ENCODE peak calls at places on chromosomes 4 and X, in five cellular contexts. F, W, B, M and D are unnamed samples.

GRCh38 chr4:110610620-110610939 is 12.3 kb downstream of the PITX2 start:
- DNase-seq in W (no peak), M (no peak), F (no peak), B (no peak), D (no peak)

GRCh38 chr4:145176641-145177432 is 3.6 kb downstream of the OTUD4 start:
- DNase-seq in W (no peak), B (no peak), M (no peak), F (no peak), D (no peak)

GRCh38 chr4:6804082-6804752 is 21.7 kb downstream of the KIAA0232 start:
- DNase-seq in B (no peak), F (no peak), W (no peak), M (no peak), D (no peak)

GRCh38 chr4:128512767-128513322 is 225.2 kb upstream of the PGRMC2 start:
- DNase-seq in W (no peak), F (no peak), B (no peak), M (no peak), D (no peak)

GRCh38 chrX:12309040-12309732 is 170.9 kb downstream of the FRMPD4 start:
- DNase-seq in B (no peak), M (no peak), F (no peak), W (no peak), D (no peak)

GRCh38 chr4:165517216-165517615 is 138.4 kb downstream of the CPE start:
- DNase-seq in B (no peak), W (no peak), F (no peak), M (no peak), D (no peak)

GRCh38 chr4:970854-971520 is 2.4 kb downstream of the DGKQ start:
- DNase-seq in W (no peak), M (no peak), F (no peak), B (no peak), D (no peak)

GRCh38 chr4:33184684-33185083 is 2464.5 kb downstream of the PCDH7 start:
- DNase-seq in F (no peak), M (no peak), W (no peak), B (no peak), D (no peak)

GRCh38 chr4:64417974-64418373 is 8.7 kb upstream of the TECRL start:
- DNase-seq in M (no peak), B (no peak), F (no peak), W (no peak), D (no peak)

GRCh38 chr4:132605551-132605950 is 543.5 kb upstream of the PCDH10 start:
- DNase-seq in B (no peak), W (no peak), M (no peak), F (no peak), D (no peak)

GRCh38 chr4:186889876-186890643 is 166.4 kb upstream of the FAT1 start:
- DNase-seq in M (no peak), F (no peak), B (no peak), W (no peak), D (no peak)

GRCh38 chrX:34805951-34806350 is 136.6 kb upstream of the FAM47B start:
- DNase-seq in F (no peak), M (no peak), B (no peak), W (no peak), D (no peak)

GRCh38 chr4:15868065-15868464 is 70.5 kb downstream of the FGFBP1 start:
- DNase-seq in B (no peak), W (no peak), F (no peak), M (no peak), D (no peak)

GRCh38 chrX:40684092-40684491 is 36.7 kb upstream of the CXorf38 start:
- DNase-seq in W (no peak), B (no peak), F (no peak), M (no peak), D (no peak)

GRCh38 chrX:14080031-14080430 is 50.3 kb upstream of the GEMIN8 start:
- DNase-seq in F (no peak), B (no peak), W (no peak), M (no peak), D (no peak)

GRCh38 chrX:154484255-154485149 is 1.9 kb downstream of the UBL4A start:
- DNase-seq in F (no peak), W (peak; percentile 45), B (no peak), M (peak; percentile 62), D (peak; percentile 23)

GRCh38 chrX:123084797-123085196 is 99.3 kb upstream of the GRIA3 start:
- DNase-seq in M (no peak), F (no peak), W (no peak), B (no peak), D (no peak)

GRCh38 chr4:88765729-88766128 is 68.1 kb upstream of the NAP1L5 start:
- DNase-seq in W (no peak), F (peak; percentile 67), M (no peak), B (peak; percentile 15), D (no peak)

GRCh38 chr4:139814285-139815015 is 148.8 kb downstream of the MGST2 start:
- DNase-seq in W (peak; percentile 70), M (no peak), F (no peak), B (no peak), D (no peak)

GRCh38 chrX:118038614-118039365 is 77.8 kb downstream of the KLHL13 start:
- DNase-seq in F (no peak), M (no peak), W (no peak), B (no peak), D (no peak)

GRCh38 chr4:45692131-45692530 is 431.7 kb downstream of the GABRG1 start:
- DNase-seq in W (no peak), F (no peak), B (no peak), M (no peak), D (no peak)

GRCh38 chrX:151929131-151929530 is 16.4 kb downstream of the MAGEA4 start:
- DNase-seq in M (no peak), B (no peak), W (no peak), F (no peak), D (no peak)

GRCh38 chr4:147355849-147356248 is 125.0 kb upstream of the EDNRA start:
- DNase-seq in M (no peak), W (no peak), B (no peak), F (no peak), D (no peak)

GRCh38 chrX:150544222-150544787 is 24.1 kb upstream of the MTM1 start:
- DNase-seq in F (no peak), B (peak; percentile 10), M (no peak), W (no peak), D (no peak)

GRCh38 chrX:55754861-55755294 is 37.3 kb downstream of the RRAGB start:
- DNase-seq in W (no peak), M (no peak), B (no peak), F (no peak), D (no peak)

DNA sequence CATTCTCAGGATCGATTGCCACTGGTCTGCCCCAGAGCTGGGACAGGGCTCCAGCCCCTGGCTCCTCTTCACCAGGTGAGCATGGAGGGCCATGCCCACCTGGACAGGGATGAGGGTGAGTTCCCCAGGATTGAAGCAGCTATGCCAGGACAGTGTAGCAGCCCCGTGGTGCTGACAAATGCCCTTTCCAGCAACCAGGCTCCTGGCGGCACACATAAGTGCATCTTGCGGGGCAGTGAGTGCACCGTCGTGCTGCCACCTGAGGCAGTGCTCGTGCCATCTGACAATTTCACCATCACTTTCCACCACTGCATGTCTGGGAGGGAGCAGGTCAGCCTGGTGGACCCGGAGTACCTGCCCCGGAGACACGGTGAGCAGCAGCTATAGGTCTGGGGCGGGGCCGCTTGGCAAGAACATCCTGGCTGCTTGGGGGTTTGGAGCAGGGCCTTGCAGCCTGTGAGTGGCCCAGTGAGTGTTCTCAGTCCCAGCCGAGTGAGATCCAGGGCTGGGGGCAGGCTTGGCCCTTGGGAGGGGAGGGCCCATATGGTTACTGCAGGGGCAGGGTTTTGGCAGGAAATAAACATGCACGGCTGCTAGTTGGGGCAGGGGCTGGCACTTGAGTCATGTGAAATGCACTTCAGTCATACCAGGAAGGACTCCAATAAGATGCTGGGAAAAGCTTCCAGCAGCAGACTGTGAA is 6.1 kb downstream of the IL9R start:
- DNase-seq in F (no peak), M (no peak), W (no peak), B (no peak), D (no peak)
- TF ChIP-seq CTCF in F (no peak), M (no peak), W (no peak), B (no peak), D (no peak)

GRCh38 chr4:113145147-113145518 is 95.7 kb downstream of the ANK2 start:
- DNase-seq in M (no peak), B (no peak), F (no peak), W (no peak), D (no peak)

GRCh38 chr4:113141901-113142346 is 92.5 kb downstream of the ANK2 start:
- DNase-seq in F (no peak), M (no peak), B (no peak), W (no peak), D (no peak)

GRCh38 chr4:113145519-113146291 is 96.3 kb downstream of the ANK2 start:
- DNase-seq in W (no peak), F (no peak), M (no peak), B (no peak), D (no peak)

GRCh38 chr4:113146876-113147358 is 97.5 kb downstream of the ANK2 start:
- DNase-seq in W (no peak), B (no peak), M (no peak), F (no peak), D (no peak)

DNA sequence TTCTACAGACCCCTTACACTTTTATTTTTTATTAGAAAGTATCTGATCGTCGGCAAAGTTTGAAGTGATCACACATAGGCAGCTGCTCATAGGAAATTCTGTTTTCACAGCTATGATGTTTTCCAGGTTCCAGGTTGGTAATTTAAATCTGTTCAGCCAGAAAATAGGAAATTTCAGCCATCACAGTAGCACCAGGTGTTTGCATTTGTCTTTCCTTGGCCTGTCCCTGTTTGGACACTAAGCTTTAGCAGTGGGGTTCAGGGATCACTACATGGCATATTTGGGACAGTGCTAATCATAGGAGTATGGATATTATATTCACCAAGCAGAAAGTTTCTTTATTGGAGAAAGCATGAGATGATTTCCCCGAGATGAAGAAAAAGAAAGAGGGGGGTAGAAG is 92.9 kb downstream of the ANK2 start:
- DNase-seq in F (no peak), B (no peak), M (no peak), W (no peak), D (no peak)
- H3K27ac ChIP-seq in F (no peak overlapping the region), B (no peak overlapping the region), M (no peak overlapping the region), W (peak overlapping the region; percentile 16), D (no peak overlapping the region)

DNA sequence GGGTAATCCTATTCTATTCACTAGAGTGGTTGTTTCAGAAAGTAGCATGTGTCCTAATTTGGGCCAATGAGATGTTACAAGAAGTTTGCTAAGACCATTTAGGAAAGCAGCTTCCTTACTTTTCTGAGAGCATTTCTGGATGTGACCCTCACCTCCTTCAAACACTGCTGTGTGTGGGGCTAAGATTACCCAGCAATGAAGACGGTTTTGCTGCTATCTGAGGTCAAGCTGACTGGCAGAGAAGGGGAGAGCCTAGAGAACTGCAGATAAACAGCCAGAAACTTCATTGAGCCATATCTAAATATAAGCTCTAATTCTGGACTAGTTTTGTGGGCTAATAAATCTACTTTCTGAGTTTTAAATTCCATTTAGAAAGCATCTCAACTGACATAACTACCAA is 36.4 kb downstream of the ZAR1 start:
- DNase-seq in W (no peak), B (no peak), F (no peak), M (no peak), D (no peak)
- TF ChIP-seq CTCF in W (no peak), B (no peak), F (no peak), M (no peak), D (no peak)

GRCh38 chr4:184818216-184818564 is 7.6 kb downstream of the ACSL1 start:
- DNase-seq in B (no peak), F (no peak), W (no peak), M (no peak), D (no peak)

GRCh38 chr4:184816962-184817361 is 8.8 kb downstream of the ACSL1 start:
- DNase-seq in M (no peak), F (no peak), B (no peak), W (no peak), D (no peak)

GRCh38 chr4:184819786-184820185 is 6.0 kb downstream of the ACSL1 start:
- DNase-seq in M (no peak), W (peak; percentile 90), F (no peak), B (no peak), D (no peak)

GRCh38 chr4:184815046-184815877 is 10.5 kb downstream of the ACSL1 start:
- DNase-seq in B (peak; percentile 24), M (peak; percentile 89), W (peak; percentile 91), F (peak; percentile 77), D (peak; percentile 88)

GRCh38 chr4:184817494-184818215 is 8.1 kb downstream of the ACSL1 start:
- DNase-seq in F (no peak), W (no peak), M (no peak), B (no peak), D (no peak)
- H3K27ac ChIP-seq in F (peak overlapping the region; percentile 92), W (peak overlapping the region; percentile 95), M (no peak overlapping the region), B (peak overlapping the region; percentile 26), D (no peak overlapping the region)